ENCODE peak calls at places on chromosomes 4 and X, in six cellular contexts. R, V, I, B, Z and M are unnamed samples.

GRCh38 chr4:113952452-113953029 is 26.9 kb downstream of the ARSJ start:
- DNase-seq in Z (no peak), B (peak; percentile 62), V (peak; percentile 84), R (peak; percentile 64), I (peak; percentile 79), M (peak; percentile 52)

GRCh38 chr4:153950100-153950979 is 161.5 kb upstream of the SFRP2 start:
- DNase-seq in I (no peak), V (no peak), R (no peak), B (no peak), Z (no peak), M (no peak)

GRCh38 chrX:13669246-13669689 is 16.3 kb downstream of the TCEANC start:
- DNase-seq in R (no peak), Z (peak; percentile 87), I (peak; percentile 98), B (peak; percentile 99), V (no peak), M (no peak)

GRCh38 chrX:105608745-105609144 is 213.6 kb upstream of the NRK start:
- DNase-seq in V (no peak), R (no peak), B (no peak), Z (no peak), I (peak; percentile 13), M (no peak)

GRCh38 chrX:22404297-22404696 is 131.6 kb downstream of the CBLL2 start:
- DNase-seq in R (no peak), B (no peak), I (no peak), V (no peak), Z (no peak), M (no peak)

GRCh38 chrX:81120936-81121351 is 80.8 kb downstream of the HMGN5 start:
- DNase-seq in V (peak; percentile 80), I (peak; percentile 75), Z (no peak), B (peak; percentile 48), R (peak; percentile 44), M (peak; percentile 41)

GRCh38 chr4:145723336-145723735 is 43.4 kb downstream of the C4orf51 start:
- DNase-seq in V (no peak), I (no peak), R (no peak), Z (no peak), B (no peak), M (no peak)

GRCh38 chr4:54011201-54011600 is 53.2 kb downstream of the CHIC2 start:
- DNase-seq in B (no peak), V (no peak), Z (peak; percentile 47), R (no peak), I (no peak), M (no peak)

GRCh38 chr4:118265312-118266144 is 87.3 kb downstream of the PRSS12 start:
- DNase-seq in B (no peak), I (no peak), Z (peak; percentile 30), V (no peak), R (no peak), M (peak; percentile 40)

GRCh38 chr4:27000820-27001219 is 140.2 kb downstream of the STIM2 start:
- DNase-seq in Z (no peak), R (no peak), I (no peak), B (no peak), V (no peak), M (no peak)

GRCh38 chrX:17939724-17940123 is 78.6 kb upstream of the RAI2 start:
- DNase-seq in I (no peak), V (peak; percentile 6), B (no peak), R (no peak), Z (no peak), M (no peak)

GRCh38 chr4:167105857-167106256 is 128.4 kb downstream of the SPOCK3 start:
- DNase-seq in Z (no peak), B (no peak), I (no peak), V (no peak), R (no peak), M (no peak)

GRCh38 chr4:151935411-151935810 is 174.6 kb upstream of the GATB start:
- DNase-seq in B (no peak), I (no peak), Z (no peak), V (no peak), R (no peak), M (no peak)

GRCh38 chr4:30094866-30095265 is 625.3 kb upstream of the PCDH7 start:
- DNase-seq in R (no peak), I (peak; percentile 51), V (no peak), B (peak; percentile 6), Z (no peak), M (no peak)

GRCh38 chr4:36233567-36234266 is 10.6 kb downstream of the ARAP2 start:
- DNase-seq in V (no peak), I (no peak), B (no peak), Z (no peak), R (no peak), M (no peak)

GRCh38 chr4:42474406-42474805 is 77.1 kb downstream of the SHISA3 start:
- DNase-seq in V (no peak), R (no peak), I (no peak), B (no peak), Z (no peak), M (no peak)

GRCh38 chr4:152236519-152237056 is 299.3 kb downstream of the FBXW7 start:
- DNase-seq in I (no peak), Z (no peak), B (no peak), R (no peak), V (no peak), M (no peak)

GRCh38 chr4:6468376-6468775 is 4.0 kb downstream of the PPP2R2C start:
- DNase-seq in B (no peak), V (no peak), I (no peak), R (peak; percentile 4), Z (no peak), M (no peak)

GRCh38 chr4:184448828-184449227 is 25.5 kb downstream of the IRF2 start:
- DNase-seq in R (no peak), Z (no peak), B (peak; percentile 70), I (peak; percentile 59), V (no peak), M (no peak)

GRCh38 chr4:16693040-16693506 is 205.4 kb downstream of the LDB2 start:
- DNase-seq in Z (no peak), I (no peak), R (no peak), V (no peak), B (no peak), M (no peak)

GRCh38 chr4:185849543-185850185 is 37.7 kb upstream of the SORBS2 start:
- DNase-seq in B (no peak), I (no peak), V (no peak), Z (no peak), R (no peak), M (no peak)

GRCh38 chr4:57154926-57155325 is 44.7 kb upstream of the IGFBP7 start:
- DNase-seq in I (no peak), R (no peak), V (peak; percentile 49), B (no peak), Z (no peak), M (peak; percentile 33)

GRCh38 chrX:39688219-39688575 is 409.6 kb downstream of the BCOR start:
- DNase-seq in V (no peak), R (no peak), B (no peak), Z (no peak), I (no peak), M (no peak)
- H2BK120ac ChIP-seq in V (peak overlapping the region; percentile 64), R (peak overlapping the region; percentile 33), B (no peak overlapping the region), Z (peak overlapping the region; percentile 95), I (no peak overlapping the region), M (no peak overlapping the region)

DNA sequence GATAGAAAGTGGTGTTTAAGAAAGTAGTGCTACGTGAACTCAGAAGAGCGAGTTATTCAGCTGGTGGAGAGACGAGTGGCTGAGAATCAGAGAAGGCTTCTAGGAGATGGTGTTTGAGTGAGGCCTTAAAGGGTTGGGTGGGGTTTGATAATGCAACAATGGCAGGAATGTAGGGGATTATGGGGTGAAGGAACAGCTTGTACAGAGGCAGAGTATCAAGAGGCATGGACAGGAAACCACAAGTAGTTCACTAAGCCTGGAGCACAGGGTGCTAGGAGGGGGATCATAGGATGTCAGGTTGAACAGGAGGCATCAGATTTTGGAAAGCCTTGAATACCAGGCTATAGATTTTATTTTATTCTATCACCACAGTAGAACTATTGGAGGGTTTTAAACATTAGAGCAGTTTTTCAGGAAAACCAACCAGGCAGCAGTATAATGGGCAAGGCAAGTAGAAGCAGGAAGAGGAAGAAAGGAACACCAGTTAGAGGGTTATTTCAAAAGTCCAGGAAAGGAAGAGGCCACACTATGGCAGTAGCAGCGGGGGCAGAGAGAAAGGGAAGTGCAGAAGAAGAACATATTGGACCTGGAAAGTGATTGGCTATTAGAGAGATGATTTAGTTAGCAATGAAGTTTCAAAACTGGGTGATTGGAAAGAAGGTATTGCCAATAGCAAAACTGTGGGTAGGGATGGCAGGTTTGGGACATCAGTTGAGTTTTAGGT is 99.2 kb downstream of the DOCK11 start:
- DNase-seq in R (no peak), V (no peak), Z (no peak), B (no peak), I (no peak), M (no peak)
- H2BK120ac ChIP-seq in R (no peak overlapping the region), V (no peak overlapping the region), Z (no peak overlapping the region), B (no peak overlapping the region), I (no peak overlapping the region), M (no peak overlapping the region)

GRCh38 chr4:76153356-76153755 is 5.2 kb upstream of the NUP54 start:
- DNase-seq in I (no peak), Z (no peak), R (no peak), B (no peak), V (no peak), M (no peak)

GRCh38 chr4:76144546-76144945 is 3.7 kb downstream of the NUP54 start:
- DNase-seq in Z (no peak), V (no peak), I (no peak), R (no peak), B (no peak), M (no peak)

GRCh38 chr4:76147454-76148141 is 599 bp downstream of the NUP54 start:
- DNase-seq in V (peak; percentile 98), I (peak; percentile 88), R (peak; percentile 96), Z (peak; percentile 25), B (peak; percentile 75), M (peak; percentile 94)

GRCh38 chr4:76148142-76148849 is at the start of gene NUP54:
- DNase-seq in V (peak; percentile 98), I (peak; percentile 95), R (peak; percentile 99), B (peak; percentile 95), Z (peak; percentile 95), M (peak; percentile 96)
- H2BK120ac ChIP-seq in V (no peak within 1 kb of the TSS), I (no peak within 1 kb of the TSS), R (no peak within 1 kb of the TSS), B (peak within 1 kb of the TSS; percentile 38), Z (peak within 1 kb of the TSS; percentile 65), M (no peak within 1 kb of the TSS)

GRCh38 chr4:74757136-74757535 is 37.2 kb downstream of the BTC start:
- DNase-seq in V (peak; percentile 76), B (no peak), I (no peak), Z (peak; percentile 52), R (no peak), M (no peak)

GRCh38 chr4:74751856-74752255 is 42.5 kb downstream of the BTC start:
- DNase-seq in V (no peak), R (no peak), I (no peak), Z (no peak), B (no peak), M (no peak)

GRCh38 chr4:74752798-74753197 is 41.5 kb downstream of the BTC start:
- DNase-seq in I (no peak), B (no peak), V (no peak), Z (no peak), R (no peak), M (no peak)

GRCh38 chr4:74755486-74755885 is 38.8 kb downstream of the BTC start:
- DNase-seq in B (no peak), V (no peak), Z (no peak), I (peak; percentile 14), R (no peak), M (no peak)

DNA sequence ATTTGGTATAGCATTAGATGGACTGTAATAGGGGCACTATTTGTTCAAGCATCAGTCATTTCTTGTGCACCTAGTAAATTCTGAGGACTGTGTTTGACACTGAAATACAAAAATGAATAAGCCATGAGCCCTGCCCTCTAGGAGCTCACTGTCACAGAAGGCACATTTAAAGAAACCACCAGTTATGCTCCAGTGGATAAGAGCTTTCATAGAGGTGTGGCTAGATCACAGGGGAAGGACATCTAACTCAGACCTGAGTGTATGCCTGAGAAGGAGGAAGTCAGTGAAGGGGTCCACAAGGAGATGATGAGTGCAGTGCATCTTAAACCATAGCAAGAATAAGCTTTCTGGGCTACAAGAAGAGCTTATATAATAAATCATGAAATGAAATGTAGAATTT is 40.1 kb downstream of the BTC start:
- DNase-seq in I (no peak), V (no peak), Z (no peak), B (no peak), R (no peak), M (no peak)
- H2BK120ac ChIP-seq in I (no peak overlapping the region), V (no peak overlapping the region), Z (no peak overlapping the region), B (no peak overlapping the region), R (no peak overlapping the region), M (no peak overlapping the region)